ENCODE peak calls at places on chromosomes 3 and 15, in six cellular contexts. M is GM20000, H is nephron progenitor cell, S is cardiac fibroblast, Y is heart left ventricle, L is GM13977. G is an unnamed sample.

GRCh38 chr3:120495809-120496208 is 45.0 kb upstream of the FSTL1 start:
- DNase-seq in M (no peak), H (no peak), S (peak; percentile 54), Y (no peak), L (no peak), G (no peak)

GRCh38 chr3:105965384-105965783 is 96.6 kb upstream of the CBLB start:
- DNase-seq in M (no peak), H (no peak), S (peak; percentile 43), Y (no peak), L (no peak), G (no peak)

GRCh38 chr3:60754617-60755016 is 496.6 kb downstream of the FHIT start:
- DNase-seq in M (no peak), H (no peak), S (no peak), Y (no peak), L (no peak), G (no peak)

GRCh38 chr3:73143821-73144237 is 82.4 kb downstream of the EBLN2 start:
- DNase-seq in M (no peak), H (peak; percentile 3), S (no peak), Y (no peak), L (no peak), G (no peak)

GRCh38 chr3:172138792-172139507 is 99.6 kb downstream of the FNDC3B start:
- DNase-seq in M (no peak), H (no peak), S (peak; percentile 77), Y (peak; percentile 56), L (peak; percentile 20), G (peak; percentile 86)

GRCh38 chr3:104359546-104359945 is 1007.2 kb upstream of the ALCAM start:
- DNase-seq in M (no peak), H (no peak), S (peak; percentile 89), Y (no peak), L (no peak), G (no peak)

GRCh38 chr3:48501196-48501595 is 2.8 kb downstream of the SHISA5 start:
- DNase-seq in M (no peak), H (no peak), S (no peak), Y (no peak), L (no peak), G (no peak)

GRCh38 chr3:14363976-14364375 is 38.4 kb upstream of the SLC6A6 start:
- DNase-seq in M (no peak), H (no peak), S (no peak), Y (no peak), L (no peak), G (peak; percentile 60)

GRCh38 chr3:155065537-155065936 is 14.6 kb upstream of the MME start:
- DNase-seq in M (no peak), H (no peak), S (peak; percentile 96), Y (no peak), L (no peak), G (peak; percentile 65)

GRCh38 chr15:88454231-88454630 is 13.0 kb downstream of the MRPL46 start:
- DNase-seq in M (no peak), H (no peak), S (peak; percentile 39), Y (no peak), L (no peak), G (no peak)

GRCh38 chr3:54122046-54122801 is at the start of gene CACNA2D3:
- DNase-seq in M (peak; percentile 62), H (peak; percentile 67), S (no peak), Y (peak; percentile 64), L (peak; percentile 67), G (no peak)

GRCh38 chr3:107085261-107085660 is 292.0 kb upstream of the CCDC54 start:
- DNase-seq in M (no peak), H (no peak), S (peak; percentile 48), Y (no peak), L (no peak), G (no peak)

GRCh38 chr3:146636881-146637280 is 31.7 kb upstream of the PLSCR5 start:
- DNase-seq in M (no peak), H (no peak), S (no peak), Y (no peak), L (no peak), G (no peak)

GRCh38 chr3:146640361-146640760 is 35.2 kb upstream of the PLSCR5 start:
- DNase-seq in M (no peak), H (no peak), S (no peak), Y (no peak), L (no peak), G (no peak)

GRCh38 chr3:146640955-146641867 is 36.1 kb upstream of the PLSCR5 start:
- DNase-seq in M (peak; percentile 25), H (peak; percentile 24), S (peak; percentile 71), Y (no peak), L (peak; percentile 14), G (no peak)

GRCh38 chr3:146637871-146638270 is 32.7 kb upstream of the PLSCR5 start:
- DNase-seq in M (no peak), H (no peak), S (no peak), Y (no peak), L (no peak), G (no peak)

DNA sequence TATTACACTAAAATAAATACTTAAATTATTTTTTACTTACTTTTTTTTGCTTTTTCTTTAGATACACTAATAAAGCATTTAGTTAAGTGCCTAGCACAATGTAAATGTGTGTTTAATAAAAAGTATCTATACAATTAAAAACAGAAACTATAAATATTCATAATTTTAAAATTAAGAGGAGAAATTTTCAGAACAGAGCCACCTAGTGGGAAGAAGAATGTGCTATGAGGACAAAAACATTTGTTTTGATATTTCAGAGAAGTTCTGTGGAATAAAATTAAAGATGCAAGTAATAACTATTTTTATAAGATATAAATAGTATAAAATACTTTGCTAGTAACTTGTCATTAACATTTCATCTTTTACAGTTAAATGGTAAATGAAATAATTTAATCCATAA is 33.6 kb upstream of the PLSCR5 start:
- DNase-seq in M (no peak), H (no peak), S (no peak), Y (no peak), L (no peak), G (no peak)
- TF ChIP-seq CTCF in M (no peak), H (peak; percentile 45), S (peak; percentile 50), Y (no peak), L (peak; percentile 27), G (peak; percentile 42)

GRCh38 chr3:44918581-44918980 is 44.2 kb downstream of the TGM4 start:
- DNase-seq in M (no peak), H (no peak), S (no peak), Y (no peak), L (no peak), G (no peak)
- TF ChIP-seq CTCF in M (no peak), H (no peak), S (no peak), Y (no peak), L (no peak), G (no peak)

GRCh38 chr3:179446501-179446900 is 4.8 kb downstream of the GNB4 start:
- DNase-seq in M (no peak), H (no peak), S (peak; percentile 50), Y (no peak), L (no peak), G (no peak)
- TF ChIP-seq CTCF in M (no peak), H (no peak), S (peak; percentile 32), Y (peak; percentile 36), L (peak; percentile 25), G (peak; percentile 40)

GRCh38 chr3:177379045-177379444 is 181.8 kb upstream of the TBL1XR1 start:
- DNase-seq in M (no peak), H (no peak), S (no peak), Y (no peak), L (no peak), G (no peak)
- TF ChIP-seq CTCF in M (no peak), H (no peak), S (no peak), Y (no peak), L (peak; percentile 18), G (no peak)

DNA sequence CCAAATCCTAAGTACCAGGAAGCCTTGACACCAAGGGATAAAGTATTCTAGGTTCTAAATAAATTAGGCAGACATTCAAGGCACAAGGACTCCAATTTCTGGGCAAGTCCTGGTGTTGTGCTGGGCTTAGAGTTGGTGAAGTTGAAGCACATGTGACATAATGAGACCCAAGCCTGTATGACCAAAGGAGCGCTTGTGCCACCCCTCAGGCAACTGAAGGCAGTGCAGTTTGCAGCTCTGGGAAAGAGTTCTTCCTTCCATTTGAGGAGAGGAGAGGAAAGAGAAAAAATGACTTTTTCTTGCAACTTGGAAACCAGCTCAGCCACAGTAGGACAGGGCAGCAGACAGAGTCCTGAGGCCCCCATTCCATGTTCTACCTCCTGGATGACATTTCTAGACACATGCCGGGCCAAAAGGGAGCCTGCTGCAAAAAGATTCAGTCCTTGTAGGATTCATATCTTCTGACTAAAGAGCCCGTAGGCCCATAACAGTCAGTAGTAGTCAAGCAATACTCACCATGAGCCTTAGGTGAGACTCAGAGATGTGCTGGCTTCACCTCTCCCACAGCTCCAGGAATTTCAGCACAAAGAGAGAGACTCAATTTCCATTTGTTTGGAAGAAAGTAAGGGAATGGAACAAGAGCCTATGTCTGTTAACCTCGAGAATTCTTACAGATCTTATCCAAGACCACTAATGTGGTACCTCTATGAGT is 588.8 kb upstream of the BCHE start:
- DNase-seq in M (no peak), H (no peak), S (no peak), Y (no peak), L (no peak), G (no peak)
- TF ChIP-seq CTCF in M (no peak), H (no peak), S (no peak), Y (no peak), L (no peak), G (no peak)

GRCh38 chr3:100189444-100189964 is 71.3 kb upstream of the TBC1D23 start:
- DNase-seq in M (no peak), H (no peak), S (no peak), Y (no peak), L (no peak), G (no peak)

GRCh38 chr3:100184960-100185566 is 70.8 kb upstream of the FILIP1L start:
- DNase-seq in M (no peak), H (no peak), S (no peak), Y (peak; percentile 21), L (no peak), G (no peak)

GRCh38 chr3:100183608-100184125 is 69.4 kb upstream of the FILIP1L start:
- DNase-seq in M (no peak), H (no peak), S (no peak), Y (no peak), L (no peak), G (no peak)

DNA sequence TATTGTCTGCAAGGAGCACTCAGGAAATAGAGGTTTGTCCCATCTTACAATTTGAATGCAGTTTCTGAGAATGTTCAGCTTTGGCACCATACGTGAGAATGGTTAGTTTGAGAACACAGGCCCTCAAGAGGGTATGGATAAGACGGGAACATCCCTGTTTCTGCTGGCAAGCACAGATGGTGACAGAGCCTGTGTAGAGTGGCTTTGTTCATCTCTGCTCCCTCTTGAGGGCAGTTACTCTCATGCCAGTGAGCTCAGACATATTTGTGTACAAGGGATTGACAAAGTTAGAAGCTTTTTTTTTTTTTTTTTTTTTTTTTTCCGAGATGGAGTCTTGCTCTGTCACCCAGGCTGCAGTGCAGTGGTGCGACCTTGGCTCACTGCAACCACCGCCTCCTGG is 71.5 kb upstream of the FILIP1L start:
- DNase-seq in M (no peak), H (no peak), S (no peak), Y (no peak), L (no peak), G (no peak)
- TF ChIP-seq CTCF in M (no peak), H (no peak), S (no peak), Y (peak; percentile 5), L (no peak), G (no peak)